ENCODE peak calls at places on chromosomes 4 and X, in nine cellular contexts. One of them, this sample, is unnamed.

GRCh38 chrX:29687687-29688086 is 527.7 kb upstream of the MAGEB2 start:
- DNase-seq in endothelial cell of umbilical vein: peak; percentile 58
- DNase-seq in left ventricle myocardium inferior: no peak
- DNase-seq in A549: peak; percentile 22
- DNase-seq in tibial nerve: no peak
- DNase-seq in CD14-positive monocyte: no peak
- DNase-seq in fibroblast of pulmonary artery: peak; percentile 61
- DNase-seq in H9: no peak
- DNase-seq in lower leg skin: no peak
- DNase-seq in this sample: no peak

GRCh38 chr4:37909690-37910486 is 19.0 kb downstream of the TBC1D1 start:
- DNase-seq in lower leg skin: no peak
- DNase-seq in left ventricle myocardium inferior: no peak
- DNase-seq in fibroblast of pulmonary artery: no peak
- DNase-seq in tibial nerve: no peak
- DNase-seq in CD14-positive monocyte: no peak
- DNase-seq in H9: no peak
- DNase-seq in endothelial cell of umbilical vein: no peak
- DNase-seq in A549: no peak
- DNase-seq in this sample: no peak

GRCh38 chr4:107094976-107095375 is 58.9 kb upstream of the DKK2 start:
- DNase-seq in lower leg skin: no peak
- DNase-seq in fibroblast of pulmonary artery: peak; percentile 21
- DNase-seq in left ventricle myocardium inferior: no peak
- DNase-seq in endothelial cell of umbilical vein: no peak
- DNase-seq in CD14-positive monocyte: no peak
- DNase-seq in tibial nerve: no peak
- DNase-seq in H9: no peak
- DNase-seq in A549: no peak
- DNase-seq in this sample: peak; percentile 41

GRCh38 chr4:13542577-13543042 is 1.7 kb downstream of the NKX3-2 start:
- DNase-seq in H9: no peak
- DNase-seq in fibroblast of pulmonary artery: no peak
- DNase-seq in A549: no peak
- DNase-seq in CD14-positive monocyte: no peak
- DNase-seq in lower leg skin: no peak
- DNase-seq in tibial nerve: no peak
- DNase-seq in endothelial cell of umbilical vein: no peak
- DNase-seq in left ventricle myocardium inferior: no peak
- DNase-seq in this sample: no peak

GRCh38 chrX:6460893-6461490 is 73.9 kb downstream of the VCX3A start:
- DNase-seq in lower leg skin: no peak
- DNase-seq in tibial nerve: no peak
- DNase-seq in fibroblast of pulmonary artery: no peak
- DNase-seq in CD14-positive monocyte: no peak
- DNase-seq in H9: no peak
- DNase-seq in endothelial cell of umbilical vein: no peak
- DNase-seq in A549: no peak
- DNase-seq in left ventricle myocardium inferior: no peak
- DNase-seq in this sample: no peak

GRCh38 chr4:83964996-83965541 is 429.2 kb downstream of the GPAT3 start:
- DNase-seq in fibroblast of pulmonary artery: peak; percentile 10
- DNase-seq in A549: peak; percentile 18
- DNase-seq in H9: no peak
- DNase-seq in endothelial cell of umbilical vein: no peak
- DNase-seq in lower leg skin: no peak
- DNase-seq in left ventricle myocardium inferior: no peak
- DNase-seq in tibial nerve: no peak
- DNase-seq in CD14-positive monocyte: no peak
- DNase-seq in this sample: no peak

GRCh38 chr4:54091637-54092404 is 8.1 kb upstream of the GSX2 start:
- DNase-seq in CD14-positive monocyte: peak; percentile 55
- DNase-seq in fibroblast of pulmonary artery: peak; percentile 79
- DNase-seq in A549: peak; percentile 68
- DNase-seq in lower leg skin: peak; percentile 95
- DNase-seq in H9: peak; percentile 36
- DNase-seq in left ventricle myocardium inferior: peak; percentile 82
- DNase-seq in endothelial cell of umbilical vein: peak; percentile 81
- DNase-seq in tibial nerve: peak; percentile 59
- DNase-seq in this sample: peak; percentile 92

GRCh38 chrX:98422530-98422929 is 1538.8 kb downstream of the RPA4 start:
- DNase-seq in lower leg skin: no peak
- DNase-seq in tibial nerve: no peak
- DNase-seq in left ventricle myocardium inferior: no peak
- DNase-seq in fibroblast of pulmonary artery: no peak
- DNase-seq in H9: no peak
- DNase-seq in A549: no peak
- DNase-seq in CD14-positive monocyte: no peak
- DNase-seq in endothelial cell of umbilical vein: no peak
- DNase-seq in this sample: no peak

GRCh38 chr4:145920205-145920604 is 18.4 kb downstream of the ZNF827 start:
- DNase-seq in left ventricle myocardium inferior: no peak
- DNase-seq in lower leg skin: no peak
- DNase-seq in H9: no peak
- DNase-seq in tibial nerve: no peak
- DNase-seq in endothelial cell of umbilical vein: peak; percentile 65
- DNase-seq in fibroblast of pulmonary artery: peak; percentile 94
- DNase-seq in A549: no peak
- DNase-seq in CD14-positive monocyte: no peak
- DNase-seq in this sample: no peak

GRCh38 chr4:90007494-90008167 is 113.0 kb downstream of the MMRN1 start:
- DNase-seq in H9: peak; percentile 28
- DNase-seq in fibroblast of pulmonary artery: no peak
- DNase-seq in left ventricle myocardium inferior: no peak
- DNase-seq in endothelial cell of umbilical vein: no peak
- DNase-seq in tibial nerve: no peak
- DNase-seq in CD14-positive monocyte: no peak
- DNase-seq in lower leg skin: no peak
- DNase-seq in A549: no peak
- DNase-seq in this sample: no peak

GRCh38 chr4:128955751-128956150 is 137.6 kb downstream of the SCLT1 start:
- DNase-seq in endothelial cell of umbilical vein: peak; percentile 30
- DNase-seq in lower leg skin: no peak
- DNase-seq in CD14-positive monocyte: no peak
- DNase-seq in tibial nerve: no peak
- DNase-seq in fibroblast of pulmonary artery: no peak
- DNase-seq in left ventricle myocardium inferior: no peak
- DNase-seq in A549: no peak
- DNase-seq in H9: no peak
- DNase-seq in this sample: no peak

GRCh38 chr4:69836321-69836720 is 23.6 kb downstream of the SULT1E1 start:
- DNase-seq in CD14-positive monocyte: no peak
- DNase-seq in left ventricle myocardium inferior: no peak
- DNase-seq in A549: no peak
- DNase-seq in tibial nerve: no peak
- DNase-seq in H9: no peak
- DNase-seq in endothelial cell of umbilical vein: peak; percentile 79
- DNase-seq in fibroblast of pulmonary artery: no peak
- DNase-seq in lower leg skin: no peak
- DNase-seq in this sample: no peak

GRCh38 chr4:23966720-23967119 is 76.9 kb upstream of the PPARGC1A start:
- DNase-seq in endothelial cell of umbilical vein: no peak
- DNase-seq in CD14-positive monocyte: no peak
- DNase-seq in lower leg skin: no peak
- DNase-seq in fibroblast of pulmonary artery: peak; percentile 4
- DNase-seq in A549: no peak
- DNase-seq in left ventricle myocardium inferior: no peak
- DNase-seq in H9: peak; percentile 49
- DNase-seq in tibial nerve: no peak
- DNase-seq in this sample: no peak

GRCh38 chr4:22389240-22389871 is 126.5 kb downstream of the ADGRA3 start:
- DNase-seq in tibial nerve: peak; percentile 32
- DNase-seq in lower leg skin: no peak
- DNase-seq in left ventricle myocardium inferior: no peak
- DNase-seq in A549: peak; percentile 66
- DNase-seq in CD14-positive monocyte: no peak
- DNase-seq in H9: peak; percentile 63
- DNase-seq in fibroblast of pulmonary artery: peak; percentile 90
- DNase-seq in endothelial cell of umbilical vein: peak; percentile 78
- DNase-seq in this sample: no peak

GRCh38 chrX:1491851-1492349 is 39.2 kb upstream of the ASMTL start:
- DNase-seq in tibial nerve: no peak
- DNase-seq in H9: peak; percentile 77
- DNase-seq in left ventricle myocardium inferior: no peak
- DNase-seq in fibroblast of pulmonary artery: peak; percentile 18
- DNase-seq in A549: peak; percentile 68
- DNase-seq in endothelial cell of umbilical vein: no peak
- DNase-seq in CD14-positive monocyte: no peak
- DNase-seq in lower leg skin: peak; percentile 58
- DNase-seq in this sample: peak; percentile 46

GRCh38 chr4:2413821-2414610 is 4.4 kb downstream of the ZFYVE28 start:
- DNase-seq in A549: no peak
- DNase-seq in tibial nerve: no peak
- DNase-seq in fibroblast of pulmonary artery: peak; percentile 66
- DNase-seq in CD14-positive monocyte: no peak
- DNase-seq in endothelial cell of umbilical vein: peak; percentile 36
- DNase-seq in H9: peak; percentile 72
- DNase-seq in left ventricle myocardium inferior: no peak
- DNase-seq in lower leg skin: no peak
- DNase-seq in this sample: no peak

GRCh38 chrX:129825746-129826505 is 17.8 kb downstream of the ZDHHC9 start:
- DNase-seq in tibial nerve: no peak
- DNase-seq in H9: no peak
- DNase-seq in A549: no peak
- DNase-seq in lower leg skin: no peak
- DNase-seq in endothelial cell of umbilical vein: no peak
- DNase-seq in CD14-positive monocyte: no peak
- DNase-seq in left ventricle myocardium inferior: no peak
- DNase-seq in fibroblast of pulmonary artery: no peak
- DNase-seq in this sample: no peak

GRCh38 chrX:129824620-129825019 is 19.1 kb downstream of the ZDHHC9 start:
- DNase-seq in A549: no peak
- DNase-seq in H9: no peak
- DNase-seq in endothelial cell of umbilical vein: no peak
- DNase-seq in CD14-positive monocyte: no peak
- DNase-seq in tibial nerve: no peak
- DNase-seq in fibroblast of pulmonary artery: no peak
- DNase-seq in left ventricle myocardium inferior: no peak
- DNase-seq in lower leg skin: no peak
- DNase-seq in this sample: no peak

GRCh38 chrX:129823523-129823922 is 20.2 kb downstream of the ZDHHC9 start:
- DNase-seq in fibroblast of pulmonary artery: no peak
- DNase-seq in lower leg skin: no peak
- DNase-seq in H9: no peak
- DNase-seq in tibial nerve: no peak
- DNase-seq in left ventricle myocardium inferior: no peak
- DNase-seq in CD14-positive monocyte: peak; percentile 52
- DNase-seq in A549: no peak
- DNase-seq in endothelial cell of umbilical vein: no peak
- DNase-seq in this sample: no peak

GRCh38 chrX:129823115-129823514 is 20.6 kb downstream of the ZDHHC9 start:
- DNase-seq in A549: peak; percentile 58
- DNase-seq in fibroblast of pulmonary artery: peak; percentile 62
- DNase-seq in endothelial cell of umbilical vein: peak; percentile 44
- DNase-seq in CD14-positive monocyte: no peak
- DNase-seq in lower leg skin: no peak
- DNase-seq in left ventricle myocardium inferior: no peak
- DNase-seq in tibial nerve: peak; percentile 24
- DNase-seq in H9: no peak
- DNase-seq in this sample: no peak
- TF ChIP-seq CTCF in A549: peak; percentile 58
- TF ChIP-seq CTCF in fibroblast of pulmonary artery: peak; percentile 63
- TF ChIP-seq CTCF in endothelial cell of umbilical vein: peak; percentile 26
- TF ChIP-seq CTCF in CD14-positive monocyte: peak; percentile 76
- TF ChIP-seq CTCF in lower leg skin: no peak
- TF ChIP-seq CTCF in left ventricle myocardium inferior: peak; percentile 61
- TF ChIP-seq CTCF in tibial nerve: peak; percentile 37
- TF ChIP-seq CTCF in H9: peak; percentile 70
- TF ChIP-seq CTCF in this sample: peak; percentile 79

DNA sequence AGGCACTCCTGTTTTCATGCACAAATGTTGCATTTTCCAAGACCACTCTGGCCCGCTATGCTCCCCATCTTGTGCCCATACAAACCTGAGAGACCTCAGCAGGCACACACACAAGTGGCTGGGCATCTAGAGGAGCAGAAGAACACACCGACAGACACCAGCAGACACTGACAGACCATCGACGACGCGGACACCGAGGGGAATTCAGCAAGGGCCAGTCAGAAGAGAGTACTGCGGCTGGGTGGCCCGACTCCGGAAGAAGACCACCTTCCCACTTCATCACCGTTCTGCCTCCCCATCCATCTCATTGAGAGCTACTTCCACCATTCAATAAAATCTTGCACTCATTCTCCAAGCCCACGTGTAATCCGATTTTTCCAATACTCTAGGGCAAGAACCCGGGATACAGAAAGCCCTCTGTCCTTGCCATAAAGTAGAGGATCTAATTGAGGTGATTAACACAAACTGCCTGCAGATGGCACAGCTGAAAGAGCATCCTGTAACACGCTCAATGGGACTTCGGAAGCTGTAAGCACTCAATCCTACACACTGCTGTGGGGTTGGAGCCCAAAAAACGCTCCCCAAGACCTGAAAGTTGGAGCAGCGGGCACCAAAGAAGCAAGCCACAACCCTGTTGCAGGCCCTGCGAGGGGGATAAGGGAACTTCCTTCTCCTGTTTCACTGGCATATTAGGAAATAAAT is 780.9 kb downstream of the ARAP2 start:
- DNase-seq in left ventricle myocardium inferior: no peak
- DNase-seq in endothelial cell of umbilical vein: no peak
- DNase-seq in tibial nerve: no peak
- DNase-seq in lower leg skin: no peak
- DNase-seq in fibroblast of pulmonary artery: no peak
- DNase-seq in CD14-positive monocyte: no peak
- DNase-seq in A549: no peak
- DNase-seq in H9: peak; percentile 34
- DNase-seq in this sample: peak; percentile 72
- TF ChIP-seq CTCF in left ventricle myocardium inferior: no peak
- TF ChIP-seq CTCF in endothelial cell of umbilical vein: no peak
- TF ChIP-seq CTCF in tibial nerve: no peak
- TF ChIP-seq CTCF in lower leg skin: no peak
- TF ChIP-seq CTCF in fibroblast of pulmonary artery: no peak
- TF ChIP-seq CTCF in CD14-positive monocyte: no peak
- TF ChIP-seq CTCF in A549: no peak
- TF ChIP-seq CTCF in H9: peak; percentile 15
- TF ChIP-seq CTCF in this sample: no peak

GRCh38 chr4:81688085-81688484 is 216.4 kb upstream of the RASGEF1B start:
- DNase-seq in endothelial cell of umbilical vein: no peak
- DNase-seq in tibial nerve: no peak
- DNase-seq in A549: peak; percentile 0
- DNase-seq in left ventricle myocardium inferior: no peak
- DNase-seq in H9: no peak
- DNase-seq in CD14-positive monocyte: no peak
- DNase-seq in fibroblast of pulmonary artery: peak; percentile 22
- DNase-seq in lower leg skin: no peak
- DNase-seq in this sample: no peak
- TF ChIP-seq CTCF in endothelial cell of umbilical vein: no peak
- TF ChIP-seq CTCF in tibial nerve: no peak
- TF ChIP-seq CTCF in A549: no peak
- TF ChIP-seq CTCF in left ventricle myocardium inferior: no peak
- TF ChIP-seq CTCF in H9: peak; percentile 51
- TF ChIP-seq CTCF in CD14-positive monocyte: no peak
- TF ChIP-seq CTCF in fibroblast of pulmonary artery: peak; percentile 15
- TF ChIP-seq CTCF in lower leg skin: no peak
- TF ChIP-seq CTCF in this sample: peak; percentile 55

GRCh38 chr4:171626554-171626953 is 186.7 kb upstream of the GALNTL6 start:
- DNase-seq in left ventricle myocardium inferior: no peak
- DNase-seq in CD14-positive monocyte: no peak
- DNase-seq in tibial nerve: no peak
- DNase-seq in A549: no peak
- DNase-seq in endothelial cell of umbilical vein: no peak
- DNase-seq in H9: no peak
- DNase-seq in fibroblast of pulmonary artery: no peak
- DNase-seq in lower leg skin: no peak
- DNase-seq in this sample: no peak

GRCh38 chr4:171629182-171629581 is 184.0 kb upstream of the GALNTL6 start:
- DNase-seq in lower leg skin: no peak
- DNase-seq in left ventricle myocardium inferior: no peak
- DNase-seq in H9: no peak
- DNase-seq in endothelial cell of umbilical vein: no peak
- DNase-seq in A549: no peak
- DNase-seq in fibroblast of pulmonary artery: no peak
- DNase-seq in tibial nerve: no peak
- DNase-seq in CD14-positive monocyte: no peak
- DNase-seq in this sample: no peak

GRCh38 chr4:171629737-171630136 is 183.5 kb upstream of the GALNTL6 start:
- DNase-seq in A549: no peak
- DNase-seq in lower leg skin: no peak
- DNase-seq in tibial nerve: no peak
- DNase-seq in H9: peak; percentile 83
- DNase-seq in CD14-positive monocyte: no peak
- DNase-seq in fibroblast of pulmonary artery: no peak
- DNase-seq in left ventricle myocardium inferior: no peak
- DNase-seq in endothelial cell of umbilical vein: no peak
- DNase-seq in this sample: peak; percentile 66
- TF ChIP-seq CTCF in A549: no peak
- TF ChIP-seq CTCF in lower leg skin: no peak
- TF ChIP-seq CTCF in tibial nerve: no peak
- TF ChIP-seq CTCF in H9: peak; percentile 48
- TF ChIP-seq CTCF in CD14-positive monocyte: no peak
- TF ChIP-seq CTCF in fibroblast of pulmonary artery: no peak
- TF ChIP-seq CTCF in left ventricle myocardium inferior: no peak
- TF ChIP-seq CTCF in endothelial cell of umbilical vein: no peak
- TF ChIP-seq CTCF in this sample: no peak